ENCODE peak calls at places on chromosomes 5 and 9, in ten cellular contexts. M, H, N, O, K, V, T, R, P and A are unnamed samples.

GRCh38 chr9:32378993-32379729 is 5.3 kb upstream of the ACO1 start:
- DNase-seq in R (no peak), O (peak; percentile 36), P (no peak), H (peak; percentile 81), M (peak; percentile 60), V (peak; percentile 74), N (peak; percentile 63), K (peak; percentile 44), T (peak; percentile 24), A (no peak)

GRCh38 chr9:136903041-136903554 is 16.8 kb downstream of the TRAF2 start:
- DNase-seq in O (no peak), H (no peak), K (no peak), R (peak; percentile 72), V (no peak), T (no peak), N (peak; percentile 28), P (peak; percentile 55), M (no peak), A (peak; percentile 96)

GRCh38 chr5:97534166-97534565 is 351.1 kb upstream of the RIOK2 start:
- DNase-seq in T (no peak), K (peak; percentile 4), R (no peak), O (peak; percentile 75), V (peak; percentile 12), H (peak; percentile 88), N (peak; percentile 71), M (peak; percentile 49), P (peak; percentile 27), A (no peak)

GRCh38 chr5:122756263-122756911 is 18.5 kb upstream of the SNX2 start:
- DNase-seq in V (no peak), R (no peak), P (no peak), N (peak; percentile 28), O (peak; percentile 76), M (no peak), K (no peak), T (no peak), H (peak; percentile 42), A (no peak)

GRCh38 chr9:107712390-107712789 is 222.8 kb upstream of the KLF4 start:
- DNase-seq in M (no peak), O (peak; percentile 26), R (no peak), K (no peak), H (peak; percentile 81), P (no peak), T (no peak), V (no peak), N (no peak), A (no peak)

GRCh38 chr5:117812866-117813265 is 1175.5 kb downstream of the DTWD2 start:
- DNase-seq in H (no peak), V (no peak), K (no peak), T (no peak), P (no peak), N (no peak), R (no peak), O (no peak), M (no peak), A (no peak)

GRCh38 chr5:500491-500890 is 23.8 kb downstream of the SLC9A3 start:
- DNase-seq in K (no peak), O (no peak), R (no peak), N (no peak), P (no peak), M (no peak), T (no peak), H (no peak), V (no peak), A (no peak)

GRCh38 chr9:90169490-90169889 is 473.1 kb downstream of the DIRAS2 start:
- DNase-seq in P (no peak), R (no peak), N (no peak), K (no peak), M (no peak), H (no peak), O (no peak), T (no peak), V (peak; percentile 45), A (no peak)

GRCh38 chr9:138025908-138026307 is 148.3 kb downstream of the CACNA1B start:
- DNase-seq in K (no peak), R (no peak), O (no peak), M (no peak), T (no peak), N (no peak), P (peak; percentile 13), H (no peak), V (no peak), A (no peak)

GRCh38 chr5:39014544-39014943 is 59.7 kb downstream of the RICTOR start:
- DNase-seq in R (no peak), K (no peak), H (no peak), O (peak; percentile 76), T (no peak), P (no peak), V (no peak), M (no peak), N (peak; percentile 35), A (no peak)

GRCh38 chr5:39518516-39518915 is 93.7 kb upstream of the DAB2 start:
- DNase-seq in P (no peak), T (no peak), R (no peak), N (no peak), V (no peak), M (no peak), H (peak; percentile 59), O (peak; percentile 73), K (no peak), A (no peak)

GRCh38 chr5:36870399-36871040 is 6.0 kb upstream of the NIPBL start:
- DNase-seq in N (peak; percentile 52), V (peak; percentile 69), M (peak; percentile 37), H (peak; percentile 87), T (no peak), O (no peak), P (no peak), R (no peak), K (no peak), A (no peak)

GRCh38 chr9:134229466-134230091 is 65.2 kb upstream of the RNU6ATAC start:
- DNase-seq in O (no peak), H (no peak), M (no peak), R (no peak), N (no peak), P (no peak), T (no peak), V (no peak), K (no peak), A (no peak)

GRCh38 chr9:108517591-108518365 is 338.0 kb downstream of the ACTL7B start:
- DNase-seq in H (no peak), T (no peak), O (no peak), P (no peak), V (no peak), M (no peak), N (no peak), R (no peak), K (no peak), A (no peak)

GRCh38 chr9:134101623-134102149 is 33.9 kb upstream of the BRD3 start:
- DNase-seq in P (no peak), H (no peak), V (no peak), R (no peak), O (no peak), M (no peak), T (no peak), K (no peak), N (no peak), A (no peak)

GRCh38 chr5:113569396-113569795 is 55.9 kb downstream of the YTHDC2 start:
- DNase-seq in R (no peak), P (no peak), V (no peak), H (no peak), O (no peak), K (no peak), T (no peak), M (no peak), N (no peak), A (no peak)

GRCh38 chr9:93126151-93126781 is 7.8 kb downstream of the NINJ1 start:
- DNase-seq in H (no peak), N (no peak), V (no peak), R (peak; percentile 43), P (no peak), K (no peak), O (no peak), T (no peak), M (no peak), A (peak; percentile 17)

GRCh38 chr9:127778280-127779135 is at the start of gene SH2D3C:
- DNase-seq in T (peak; percentile 41), O (peak; percentile 54), V (no peak), R (no peak), N (no peak), M (no peak), K (no peak), H (no peak), P (no peak), A (no peak)

GRCh38 chr5:73031839-73032238 is 76.0 kb downstream of the FCHO2 start:
- DNase-seq in O (peak; percentile 71), P (peak; percentile 30), N (peak; percentile 11), R (no peak), K (no peak), H (peak; percentile 53), V (peak; percentile 36), T (no peak), M (peak; percentile 25), A (no peak)

GRCh38 chr9:109349431-109349846 is 28.6 kb upstream of the EPB41L4B start:
- DNase-seq in K (no peak), O (peak; percentile 72), V (peak; percentile 8), M (no peak), T (no peak), R (no peak), N (peak; percentile 23), P (no peak), H (peak; percentile 77), A (no peak)

GRCh38 chr9:79129865-79130480 is 441.8 kb upstream of the TLE4 start:
- DNase-seq in O (no peak), R (peak; percentile 64), N (peak; percentile 26), K (peak; percentile 33), V (peak; percentile 42), P (peak; percentile 57), M (peak; percentile 60), T (no peak), H (peak; percentile 66), A (peak; percentile 63)

GRCh38 chr9:90891656-90892055 is 90.0 kb downstream of the SYK start:
- DNase-seq in K (no peak), R (no peak), M (no peak), N (no peak), T (no peak), O (no peak), H (no peak), P (no peak), V (peak; percentile 76), A (no peak)